ENCODE peak calls at places on chromosome 16, in four cellular contexts. M is heart left ventricle, N is HCT116, Y is cardiac muscle cell. G is an unnamed sample.

GRCh38 chr16:12470311-12471229 is 333.1 kb downstream of the CPPED1 start:
- DNase-seq in M (peak; percentile 77), N (no peak), Y (no peak), G (no peak)

GRCh38 chr16:23374721-23375120 is 72.6 kb downstream of the SCNN1B start:
- DNase-seq in M (no peak), N (no peak), Y (no peak), G (no peak)

GRCh38 chr16:83200005-83200779 is 573.4 kb downstream of the CDH13 start:
- DNase-seq in M (no peak), N (no peak), Y (peak; percentile 8), G (peak; percentile 8)

GRCh38 chr16:16817203-16817602 is 438.3 kb downstream of the NPIPA7 start:
- DNase-seq in M (no peak), N (no peak), Y (no peak), G (no peak)

GRCh38 chr16:14669776-14670175 is 24.3 kb downstream of the PLA2G10 start:
- DNase-seq in M (no peak), N (no peak), Y (no peak), G (peak; percentile 12)

GRCh38 chr16:76268824-76269223 is 8.4 kb upstream of the CNTNAP4 start:
- DNase-seq in M (no peak), N (no peak), Y (no peak), G (no peak)

GRCh38 chr16:424623-425081 is 797 bp upstream of the RAB11FIP3 start:
- DNase-seq in M (peak; percentile 60), N (no peak), Y (peak; percentile 39), G (no peak)

GRCh38 chr16:27742333-27742732 is 192.4 kb downstream of the KATNIP start:
- DNase-seq in M (no peak), N (no peak), Y (no peak), G (peak; percentile 36)

GRCh38 chr16:13919330-13919682 is 648 bp upstream of the ERCC4 start:
- DNase-seq in M (no peak), N (peak; percentile 51), Y (peak; percentile 69), G (peak; percentile 38)

GRCh38 chr16:81532491-81533174 is 88.0 kb downstream of the CMIP start:
- DNase-seq in M (no peak), N (no peak), Y (no peak), G (no peak)

GRCh38 chr16:75282811-75283281 is 31.4 kb upstream of the BCAR1 start:
- DNase-seq in M (no peak), N (no peak), Y (no peak), G (no peak)

GRCh38 chr16:48740964-48741363 is 131.0 kb upstream of the N4BP1 start:
- DNase-seq in M (no peak), N (no peak), Y (no peak), G (no peak)

GRCh38 chr16:83400234-83400633 is 407.5 kb upstream of the HSBP1 start:
- DNase-seq in M (no peak), N (no peak), Y (peak; percentile 12), G (no peak)

GRCh38 chr16:90081606-90081970 is 4.5 kb upstream of the PRDM7 start:
- DNase-seq in M (no peak), N (no peak), Y (peak; percentile 16), G (no peak)

GRCh38 chr16:68074850-68075249 is 10.3 kb upstream of the NFATC3 start:
- DNase-seq in M (no peak), N (no peak), Y (no peak), G (no peak)

GRCh38 chr16:54437921-54438320 is 151.3 kb upstream of the IRX3 start:
- DNase-seq in M (no peak), N (no peak), Y (no peak), G (no peak)

GRCh38 chr16:48082516-48082915 is 73.3 kb downstream of the ABCC12 start:
- DNase-seq in M (peak; percentile 52), N (no peak), Y (peak; percentile 12), G (no peak)

GRCh38 chr16:17154981-17155380 is 315.8 kb downstream of the XYLT1 start:
- DNase-seq in M (peak; percentile 40), N (no peak), Y (no peak), G (no peak)

GRCh38 chr16:10776280-10776679 is 32.6 kb downstream of the NUBP1 start:
- DNase-seq in M (no peak), N (no peak), Y (no peak), G (no peak)

GRCh38 chr16:87332150-87332549 is 15.0 kb upstream of the C16orf95 start:
- DNase-seq in M (no peak), N (no peak), Y (no peak), G (no peak)

GRCh38 chr16:56658476-56658875 is 717 bp downstream of the MT1F start:
- DNase-seq in M (no peak), N (no peak), Y (no peak), G (no peak)

GRCh38 chr16:25222959-25223358 is 6.2 kb downstream of the AQP8 start:
- DNase-seq in M (no peak), N (no peak), Y (no peak), G (no peak)

GRCh38 chr16:20074089-20074956 is 633 bp upstream of the GPR139 start:
- DNase-seq in M (no peak), N (no peak), Y (no peak), G (no peak)

GRCh38 chr16:20075243-20075642 is 1.6 kb upstream of the GPR139 start:
- DNase-seq in M (no peak), N (no peak), Y (no peak), G (no peak)

GRCh38 chr16:20073203-20074088 is at the start of gene GPR139:
- DNase-seq in M (no peak), N (no peak), Y (no peak), G (no peak)

GRCh38 chr16:20072524-20073202 is 1.0 kb downstream of the GPR139 start:
- DNase-seq in M (no peak), N (no peak), Y (no peak), G (no peak)
- H3K27ac ChIP-seq in M (no peak overlapping the region), N (no peak overlapping the region), Y (no peak overlapping the region), G (no peak overlapping the region)

GRCh38 chr16:67028555-67029248 is at the start of gene CBFB:
- DNase-seq in M (peak; percentile 94), N (peak; percentile 85), Y (peak; percentile 96), G (peak; percentile 97)
- TF ChIP-seq CTCF in M (no peak), N (no peak), Y (no peak), G (no peak)

DNA sequence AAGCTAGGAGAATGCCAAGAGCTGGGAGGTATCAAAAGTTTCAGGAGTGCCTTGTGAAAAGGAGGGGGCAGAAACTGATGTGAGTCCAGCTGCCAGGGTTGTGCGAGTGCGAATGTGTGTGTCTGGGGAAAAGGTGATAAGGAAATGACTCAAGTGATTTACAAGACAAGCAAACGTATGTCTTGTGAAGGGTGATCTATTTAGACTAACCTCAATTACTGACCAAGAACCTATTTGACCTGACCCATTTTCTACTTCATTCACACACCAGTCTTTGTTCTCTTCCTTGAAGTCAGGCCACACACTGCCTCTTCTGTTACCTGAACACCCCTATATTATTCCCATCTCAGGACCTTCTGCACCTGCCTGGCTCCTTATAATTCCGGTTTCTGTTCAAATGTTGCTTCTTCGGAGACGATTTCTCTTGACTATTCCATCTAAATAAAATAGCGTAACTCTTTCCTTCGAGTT is 1.0 kb downstream of the GDE1 start:
- DNase-seq in M (no peak), N (no peak), Y (peak; percentile 36), G (no peak)
- H3K27ac ChIP-seq in M (peak overlapping the region; percentile 87), N (peak overlapping the region; percentile 84), Y (peak overlapping the region; percentile 71), G (peak overlapping the region; percentile 66)

GRCh38 chr16:28821874-28822519 is 802 bp upstream of the ATXN2L start:
- DNase-seq in M (no peak), N (no peak), Y (no peak), G (no peak)

GRCh38 chr16:28822520-28823290 is at the start of gene ATXN2L:
- DNase-seq in M (peak; percentile 97), N (peak; percentile 93), Y (peak; percentile 99), G (peak; percentile 92)

GRCh38 chr16:28824548-28824973 is 1.8 kb downstream of the ATXN2L start:
- DNase-seq in M (no peak), N (no peak), Y (no peak), G (no peak)

GRCh38 chr16:28823291-28823718 is 506 bp downstream of the ATXN2L start:
- DNase-seq in M (no peak), N (no peak), Y (no peak), G (no peak)

DNA sequence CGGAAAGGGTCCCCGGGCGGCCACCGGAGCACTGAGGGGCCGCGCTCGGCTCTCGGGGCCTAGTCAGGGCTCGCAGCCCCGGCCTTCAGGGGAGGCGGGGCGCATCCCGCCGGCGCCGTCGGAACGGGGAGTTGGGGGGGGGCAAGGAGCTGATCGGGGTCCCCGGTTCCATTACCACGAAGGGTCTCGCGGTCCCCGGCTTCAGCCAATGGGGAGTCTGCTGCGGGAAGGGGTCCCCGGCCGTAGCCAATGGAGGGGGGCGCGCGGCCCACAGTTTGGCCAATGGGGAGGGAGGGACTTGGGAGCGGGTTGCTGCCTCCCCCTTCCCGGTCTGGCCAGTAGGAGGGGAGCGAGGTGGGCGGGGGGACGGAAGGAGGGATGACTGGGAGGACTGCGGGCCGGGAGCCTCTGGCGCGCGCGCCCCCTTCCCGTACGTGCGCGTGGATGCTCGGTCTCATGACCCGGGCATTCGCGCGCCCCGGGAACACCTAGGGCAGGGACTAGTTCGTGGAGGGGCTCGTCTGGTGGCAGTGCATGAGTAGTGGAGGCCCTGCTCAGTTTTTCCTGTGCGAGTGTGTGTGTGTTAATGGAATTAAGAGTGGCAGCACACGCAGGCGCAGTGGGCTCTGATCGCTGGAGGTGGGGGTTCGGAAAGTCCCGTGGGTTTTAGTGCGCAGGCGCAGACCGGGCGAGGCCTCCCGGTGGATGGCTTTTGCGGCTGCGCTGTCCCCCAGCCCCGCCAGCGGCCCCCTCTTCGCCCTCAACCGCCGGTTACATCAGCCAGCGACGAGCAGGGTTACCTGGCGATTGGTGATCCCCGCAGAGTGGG is 1.1 kb downstream of the ATXN2L start:
- DNase-seq in M (peak; percentile 98), N (peak; percentile 94), Y (peak; percentile 99), G (peak; percentile 96)
- TF ChIP-seq CTCF in M (peak; percentile 31), N (no peak), Y (no peak), G (peak; percentile 10)

GRCh38 chr16:8859913-8860881 is 8.6 kb downstream of the CARHSP1 start:
- DNase-seq in M (no peak), N (no peak), Y (peak; percentile 84), G (no peak)
- H3K27ac ChIP-seq in M (peak overlapping the region; percentile 38), N (no peak overlapping the region), Y (no peak overlapping the region), G (peak overlapping the region; percentile 57)

GRCh38 chr16:4693956-4694663 is 748 bp downstream of the NUDT16L1 start:
- DNase-seq in M (peak; percentile 69), N (no peak), Y (peak; percentile 81), G (peak; percentile 36)

GRCh38 chr16:4692460-4693295 is 684 bp upstream of the NUDT16L1 start:
- DNase-seq in M (peak; percentile 46), N (no peak), Y (peak; percentile 7), G (no peak)

GRCh38 chr16:4691666-4692412 is 1.5 kb upstream of the NUDT16L1 start:
- DNase-seq in M (no peak), N (no peak), Y (no peak), G (no peak)

GRCh38 chr16:4694664-4695451 is 1.5 kb downstream of the NUDT16L1 start:
- DNase-seq in M (peak; percentile 55), N (no peak), Y (peak; percentile 11), G (no peak)

GRCh38 chr16:4693296-4693955 is at the start of gene NUDT16L1:
- DNase-seq in M (peak; percentile 98), N (peak; percentile 77), Y (peak; percentile 97), G (peak; percentile 97)
- TF ChIP-seq CTCF in M (peak; percentile 42), N (no peak), Y (peak; percentile 3), G (no peak)

DNA sequence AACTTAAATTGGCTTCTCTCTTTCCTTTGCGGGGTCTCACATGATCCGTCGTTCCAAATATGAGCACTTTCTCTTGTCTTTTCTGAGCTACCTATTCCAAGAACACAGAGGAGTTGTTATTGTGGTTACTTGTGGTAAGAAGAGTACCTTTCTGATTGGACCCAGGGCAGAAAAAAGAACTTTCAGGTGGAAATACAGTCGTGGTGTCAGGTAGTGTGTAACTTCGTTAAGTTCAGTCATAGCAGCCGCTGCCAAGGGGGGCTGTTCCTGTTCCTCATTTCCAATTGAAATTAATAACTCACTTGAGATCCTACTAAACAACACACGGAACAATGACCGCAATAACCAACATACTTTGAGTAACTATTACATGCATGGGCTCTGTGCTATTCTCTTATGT is 681.7 kb downstream of the MAF start:
- DNase-seq in M (no peak), N (no peak), Y (no peak), G (no peak)
- H3K27ac ChIP-seq in M (no peak overlapping the region), N (no peak overlapping the region), Y (no peak overlapping the region), G (no peak overlapping the region)